ENCODE peak calls at places on chromosomes 13 and 19, in four cellular contexts. J is NCI-H345; R is dorsolateral prefrontal cortex; F is activated CD8-positive, alpha-beta T cell treated with anti-CD3 and anti-CD28 coated beads for 36 hours. K is an unnamed sample.

GRCh38 chr19:15432629-15433518 is 14.1 kb upstream of the AKAP8L start:
- DNase-seq in J (peak; percentile 91), F (peak; percentile 94), R (peak; percentile 94), K (peak; percentile 96)

GRCh38 chr13:93318538-93318937 is 91.9 kb downstream of the GPC6 start:
- DNase-seq in R (no peak), J (no peak), F (no peak), K (no peak)

GRCh38 chr19:16825312-16826168 is 3.7 kb upstream of the SIN3B start:
- DNase-seq in R (peak; percentile 43), F (no peak), J (peak; percentile 20), K (no peak)

GRCh38 chr13:30355405-30355741 is 48.0 kb upstream of the KATNAL1 start:
- DNase-seq in F (peak; percentile 73), R (no peak), J (no peak), K (peak; percentile 68)

GRCh38 chr13:43036386-43037220 is 13.2 kb downstream of the DNAJC15 start:
- DNase-seq in J (no peak), F (no peak), R (peak; percentile 14), K (no peak)

GRCh38 chr19:38898788-38899446 is 501 bp downstream of the SIRT2 start:
- DNase-seq in R (peak; percentile 25), F (no peak), J (no peak), K (peak; percentile 46)

GRCh38 chr19:37078717-37079032 is 442 bp downstream of the ZNF420 start:
- DNase-seq in F (no peak), R (no peak), J (no peak), K (no peak)

GRCh38 chr19:30361721-30362120 is 10.5 kb upstream of the ZNF536 start:
- DNase-seq in J (no peak), R (no peak), F (no peak), K (no peak)

GRCh38 chr19:1425902-1426301 is 12.3 kb upstream of the RPS15 start:
- DNase-seq in J (no peak), F (no peak), R (no peak), K (no peak)

K was measured in GM12865.